ENCODE peak calls at places on chromosomes 1 and 21, in five cellular contexts. One of them, this sample, is unnamed.

GRCh38 chr1:115364044-115364775 is 26.2 kb upstream of the NGF start:
- DNase-seq in A673: no peak
- DNase-seq in astrocyte of the spinal cord: peak
- DNase-seq in uterus: peak
- DNase-seq in foreskin fibroblast: peak
- DNase-seq in this sample: peak

GRCh38 chr1:201795066-201795465 is 33.9 kb upstream of the IPO9 start:
- DNase-seq in A673: peak
- DNase-seq in astrocyte of the spinal cord: peak
- DNase-seq in uterus: no peak
- DNase-seq in foreskin fibroblast: peak
- DNase-seq in this sample: no peak

GRCh38 chr1:64624446-64624766 is 120.5 kb upstream of the RAVER2 start:
- DNase-seq in A673: no peak
- DNase-seq in astrocyte of the spinal cord: no peak
- DNase-seq in uterus: no peak
- DNase-seq in foreskin fibroblast: peak
- DNase-seq in this sample: peak

GRCh38 chr1:2805801-2806430 is 4.4 kb upstream of the TTC34 start:
- DNase-seq in A673: no peak
- DNase-seq in astrocyte of the spinal cord: no peak
- DNase-seq in uterus: no peak
- DNase-seq in foreskin fibroblast: no peak
- DNase-seq in this sample: no peak

GRCh38 chr1:230403442-230403841 is 22.7 kb downstream of the PGBD5 start:
- DNase-seq in A673: no peak
- DNase-seq in astrocyte of the spinal cord: no peak
- DNase-seq in uterus: no peak
- DNase-seq in foreskin fibroblast: no peak
- DNase-seq in this sample: no peak

GRCh38 chr1:32138965-32139364 is 31.1 kb downstream of the KPNA6 start:
- DNase-seq in A673: no peak
- DNase-seq in astrocyte of the spinal cord: peak
- DNase-seq in uterus: no peak
- DNase-seq in foreskin fibroblast: peak
- DNase-seq in this sample: no peak

GRCh38 chr1:2566106-2567045 is 10.2 kb downstream of the TNFRSF14 start:
- DNase-seq in A673: no peak
- DNase-seq in astrocyte of the spinal cord: no peak
- DNase-seq in uterus: no peak
- DNase-seq in foreskin fibroblast: no peak
- DNase-seq in this sample: no peak

GRCh38 chr1:109206324-109206723 is 7.4 kb upstream of the SARS1 start:
- DNase-seq in A673: no peak
- DNase-seq in astrocyte of the spinal cord: no peak
- DNase-seq in uterus: no peak
- DNase-seq in foreskin fibroblast: no peak
- DNase-seq in this sample: no peak

GRCh38 chr1:25433389-25434186 is 2.9 kb downstream of the MACO1 start:
- DNase-seq in A673: no peak
- DNase-seq in astrocyte of the spinal cord: no peak
- DNase-seq in uterus: no peak
- DNase-seq in foreskin fibroblast: no peak
- DNase-seq in this sample: no peak

GRCh38 chr1:81598623-81599022 is 202.1 kb upstream of the ADGRL2 start:
- DNase-seq in A673: no peak
- DNase-seq in astrocyte of the spinal cord: no peak
- DNase-seq in uterus: no peak
- DNase-seq in foreskin fibroblast: no peak
- DNase-seq in this sample: no peak

GRCh38 chr1:171623651-171624331 is 1.7 kb downstream of the MYOCOS start:
- DNase-seq in A673: no peak
- DNase-seq in astrocyte of the spinal cord: no peak
- DNase-seq in uterus: no peak
- DNase-seq in foreskin fibroblast: no peak
- DNase-seq in this sample: no peak

GRCh38 chr21:16913010-16913409 is 599.8 kb upstream of the CXADR start:
- DNase-seq in A673: no peak
- DNase-seq in astrocyte of the spinal cord: no peak
- DNase-seq in uterus: no peak
- DNase-seq in foreskin fibroblast: no peak
- DNase-seq in this sample: no peak
- TF ChIP-seq CTCF in A673: no peak
- TF ChIP-seq CTCF in astrocyte of the spinal cord: no peak
- TF ChIP-seq CTCF in uterus: no peak
- TF ChIP-seq CTCF in foreskin fibroblast: no peak
- TF ChIP-seq CTCF in this sample: no peak

GRCh38 chr1:85581802-85582686 is 1.5 kb downstream of the CCN1 start:
- DNase-seq in A673: peak
- DNase-seq in astrocyte of the spinal cord: peak
- DNase-seq in uterus: peak
- DNase-seq in foreskin fibroblast: peak
- DNase-seq in this sample: peak
- TF ChIP-seq CTCF in A673: peak
- TF ChIP-seq CTCF in astrocyte of the spinal cord: peak
- TF ChIP-seq CTCF in uterus: no peak
- TF ChIP-seq CTCF in foreskin fibroblast: peak
- TF ChIP-seq CTCF in this sample: peak

GRCh38 chr1:94716966-94717365 is 103.2 kb upstream of the SLC44A3 start:
- DNase-seq in A673: no peak
- DNase-seq in astrocyte of the spinal cord: no peak
- DNase-seq in uterus: no peak
- DNase-seq in foreskin fibroblast: peak
- DNase-seq in this sample: no peak
- TF ChIP-seq CTCF in A673: no peak
- TF ChIP-seq CTCF in astrocyte of the spinal cord: no peak
- TF ChIP-seq CTCF in uterus: no peak
- TF ChIP-seq CTCF in foreskin fibroblast: no peak
- TF ChIP-seq CTCF in this sample: no peak

GRCh38 chr1:165699577-165699976 is 1.2 kb upstream of the ALDH9A1 start:
- DNase-seq in A673: no peak
- DNase-seq in astrocyte of the spinal cord: no peak
- DNase-seq in uterus: no peak
- DNase-seq in foreskin fibroblast: no peak
- DNase-seq in this sample: no peak

GRCh38 chr1:165696625-165697100 is 1.7 kb downstream of the ALDH9A1 start:
- DNase-seq in A673: peak
- DNase-seq in astrocyte of the spinal cord: peak
- DNase-seq in uterus: peak
- DNase-seq in foreskin fibroblast: peak
- DNase-seq in this sample: peak

GRCh38 chr1:165695011-165695410 is 3.4 kb downstream of the ALDH9A1 start:
- DNase-seq in A673: no peak
- DNase-seq in astrocyte of the spinal cord: no peak
- DNase-seq in uterus: no peak
- DNase-seq in foreskin fibroblast: no peak
- DNase-seq in this sample: no peak

GRCh38 chr1:165697491-165697880 is 876 bp downstream of the ALDH9A1 start:
- DNase-seq in A673: peak
- DNase-seq in astrocyte of the spinal cord: no peak
- DNase-seq in uterus: no peak
- DNase-seq in foreskin fibroblast: peak
- DNase-seq in this sample: no peak

DNA sequence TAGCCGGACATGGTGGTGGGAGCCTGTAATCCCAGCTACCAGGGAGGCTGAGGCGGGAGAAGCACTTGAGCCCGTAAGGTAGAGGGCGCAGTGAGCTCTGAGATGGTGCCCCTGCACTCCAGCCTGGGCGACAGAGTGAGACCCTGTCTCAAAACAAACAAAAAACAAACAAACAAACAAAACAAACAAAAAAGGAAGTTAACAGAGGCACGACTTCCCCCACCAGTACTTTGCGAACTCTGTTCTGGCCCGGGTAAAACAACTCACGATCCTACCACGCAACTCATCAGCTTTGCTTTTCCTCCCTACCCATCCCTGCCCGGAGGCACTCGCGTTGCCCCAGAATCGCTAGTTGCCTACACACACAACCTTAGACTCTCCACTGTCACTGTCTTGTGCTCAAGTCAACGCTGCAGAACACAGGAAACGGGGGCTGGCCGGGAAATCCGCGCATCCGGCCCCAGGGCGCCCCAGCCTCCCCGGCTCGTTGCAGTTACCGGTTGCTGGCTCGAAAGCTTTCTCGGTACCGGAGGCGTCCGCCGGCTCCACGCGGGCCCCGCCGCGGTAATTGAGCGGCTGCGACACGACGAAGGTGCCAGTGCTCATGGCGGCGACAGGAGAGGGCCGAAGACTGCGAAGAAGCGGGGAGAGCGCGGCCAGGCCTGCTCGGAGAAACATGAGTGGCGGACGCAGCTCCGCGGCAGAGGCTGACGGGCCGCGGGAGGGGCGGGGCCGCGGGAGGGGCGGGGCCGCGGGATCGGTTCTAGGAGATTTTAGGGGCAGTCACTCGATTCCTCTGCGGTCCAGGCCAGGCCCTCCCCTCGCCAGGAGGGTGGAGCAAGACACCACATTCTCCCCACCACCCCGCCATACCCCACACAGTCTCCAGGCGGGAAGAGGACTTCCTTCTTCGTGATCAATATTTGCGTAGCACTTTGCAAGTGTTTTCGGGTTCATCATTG is at the start of gene ALDH9A1:
- DNase-seq in A673: peak
- DNase-seq in astrocyte of the spinal cord: peak
- DNase-seq in uterus: peak
- DNase-seq in foreskin fibroblast: peak
- DNase-seq in this sample: peak
- TF ChIP-seq CTCF in A673: peak
- TF ChIP-seq CTCF in astrocyte of the spinal cord: peak
- TF ChIP-seq CTCF in uterus: peak
- TF ChIP-seq CTCF in foreskin fibroblast: peak
- TF ChIP-seq CTCF in this sample: peak

DNA sequence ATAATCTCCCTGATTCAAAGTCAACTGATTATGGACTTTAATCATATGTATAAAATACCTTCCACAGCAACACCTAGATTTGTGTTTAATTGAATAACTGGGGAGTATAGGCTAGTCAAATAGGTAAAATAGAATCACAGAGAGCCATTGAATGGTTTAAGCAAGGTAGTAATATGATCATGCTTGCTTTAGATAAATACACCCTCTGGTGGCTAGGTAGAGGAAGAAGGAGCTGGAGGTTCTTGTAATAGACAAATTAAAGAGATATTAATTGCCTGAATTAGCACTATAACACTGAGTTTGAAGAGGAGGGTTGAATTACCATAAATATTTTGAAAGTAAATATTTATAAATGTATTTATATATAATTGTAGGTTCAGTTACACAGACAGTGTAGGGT is 40.3 kb downstream of the DIRAS3 start:
- DNase-seq in A673: peak
- DNase-seq in astrocyte of the spinal cord: peak
- DNase-seq in uterus: no peak
- DNase-seq in foreskin fibroblast: peak
- DNase-seq in this sample: no peak
- TF ChIP-seq CTCF in A673: peak
- TF ChIP-seq CTCF in astrocyte of the spinal cord: peak
- TF ChIP-seq CTCF in uterus: peak
- TF ChIP-seq CTCF in foreskin fibroblast: peak
- TF ChIP-seq CTCF in this sample: peak

GRCh38 chr1:244212219-244212618 is 161.1 kb downstream of the ZBTB18 start:
- DNase-seq in A673: no peak
- DNase-seq in astrocyte of the spinal cord: no peak
- DNase-seq in uterus: no peak
- DNase-seq in foreskin fibroblast: no peak
- DNase-seq in this sample: no peak

GRCh38 chr1:244209955-244210354 is 158.9 kb downstream of the ZBTB18 start:
- DNase-seq in A673: no peak
- DNase-seq in astrocyte of the spinal cord: no peak
- DNase-seq in uterus: no peak
- DNase-seq in foreskin fibroblast: no peak
- DNase-seq in this sample: no peak

GRCh38 chr1:244211559-244211944 is 160.5 kb downstream of the ZBTB18 start:
- DNase-seq in A673: no peak
- DNase-seq in astrocyte of the spinal cord: no peak
- DNase-seq in uterus: peak
- DNase-seq in foreskin fibroblast: no peak
- DNase-seq in this sample: peak

GRCh38 chr1:244212792-244213475 is 161.9 kb downstream of the ZBTB18 start:
- DNase-seq in A673: no peak
- DNase-seq in astrocyte of the spinal cord: no peak
- DNase-seq in uterus: no peak
- DNase-seq in foreskin fibroblast: peak
- DNase-seq in this sample: no peak

GRCh38 chr1:244210884-244211558 is 159.9 kb downstream of the ZBTB18 start:
- DNase-seq in A673: peak
- DNase-seq in astrocyte of the spinal cord: no peak
- DNase-seq in uterus: no peak
- DNase-seq in foreskin fibroblast: no peak
- DNase-seq in this sample: no peak
- TF ChIP-seq CTCF in A673: peak
- TF ChIP-seq CTCF in astrocyte of the spinal cord: peak
- TF ChIP-seq CTCF in uterus: no peak
- TF ChIP-seq CTCF in foreskin fibroblast: no peak
- TF ChIP-seq CTCF in this sample: peak

DNA sequence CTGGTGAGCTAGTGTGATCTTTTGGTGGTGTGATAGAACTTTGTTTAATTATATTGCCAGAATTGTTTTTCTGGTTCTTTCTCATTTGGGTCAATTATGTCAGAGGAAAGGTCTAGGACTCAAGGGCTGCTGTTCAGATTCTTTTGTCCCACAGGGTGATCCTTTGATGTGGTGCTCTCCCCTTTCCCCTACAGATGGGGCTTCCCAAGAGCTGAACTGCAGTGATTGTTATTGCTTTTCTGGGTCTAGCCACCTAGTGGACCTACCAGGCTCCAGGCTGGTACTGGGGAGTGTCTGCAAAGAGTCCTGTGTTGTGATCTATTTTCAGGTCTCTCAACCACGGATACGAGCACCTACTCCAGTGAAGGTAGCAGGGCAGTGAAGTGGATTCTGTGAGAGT is 25.9 kb upstream of the CD84 start:
- DNase-seq in A673: no peak
- DNase-seq in astrocyte of the spinal cord: no peak
- DNase-seq in uterus: no peak
- DNase-seq in foreskin fibroblast: no peak
- DNase-seq in this sample: no peak
- TF ChIP-seq CTCF in A673: no peak
- TF ChIP-seq CTCF in astrocyte of the spinal cord: no peak
- TF ChIP-seq CTCF in uterus: no peak
- TF ChIP-seq CTCF in foreskin fibroblast: no peak
- TF ChIP-seq CTCF in this sample: no peak

DNA sequence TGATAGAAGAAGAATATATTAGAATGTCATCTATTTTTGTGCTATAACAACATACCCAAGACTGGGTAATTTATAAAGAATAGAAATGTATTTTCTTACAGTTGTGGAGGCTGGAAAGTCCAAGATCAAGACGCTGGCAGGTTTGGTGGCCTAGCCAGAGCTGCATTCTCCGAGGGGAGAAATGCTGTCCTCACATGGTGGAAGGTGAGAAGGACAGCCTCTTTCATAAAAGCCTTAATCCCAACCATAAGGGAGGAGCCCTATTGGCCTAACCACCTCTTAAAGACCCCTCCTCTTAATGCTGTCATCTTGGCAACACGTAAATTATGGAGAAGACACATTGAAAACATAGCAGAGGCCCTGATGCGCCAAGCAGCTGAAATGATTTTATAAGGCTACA is 60.1 kb upstream of the KAZN start:
- DNase-seq in A673: peak
- DNase-seq in astrocyte of the spinal cord: no peak
- DNase-seq in uterus: no peak
- DNase-seq in foreskin fibroblast: no peak
- DNase-seq in this sample: no peak
- TF ChIP-seq CTCF in A673: peak
- TF ChIP-seq CTCF in astrocyte of the spinal cord: peak
- TF ChIP-seq CTCF in uterus: no peak
- TF ChIP-seq CTCF in foreskin fibroblast: no peak
- TF ChIP-seq CTCF in this sample: no peak

This sample was measured in AG09319.